ENCODE peak calls at places on chromosome 6, in nine cellular contexts. One of them, this sample, is unnamed.

GRCh38 chr6:43969158-43969981 is 157.9 kb downstream of the MRPL14 start:
- DNase-seq in body of pancreas: no peak
- DNase-seq in uterus: no peak
- DNase-seq in sigmoid colon: no peak
- DNase-seq in breast epithelium: peak; percentile 14
- DNase-seq in esophagus squamous epithelium: no peak
- DNase-seq in GM12878: no peak
- DNase-seq in lower leg skin: no peak
- DNase-seq in Peyer's patch: no peak
- DNase-seq in this sample: no peak

GRCh38 chr6:75505426-75505825 is 11.8 kb upstream of the FILIP1 start:
- DNase-seq in lower leg skin: no peak
- DNase-seq in esophagus squamous epithelium: no peak
- DNase-seq in uterus: no peak
- DNase-seq in breast epithelium: no peak
- DNase-seq in body of pancreas: no peak
- DNase-seq in sigmoid colon: no peak
- DNase-seq in GM12878: no peak
- DNase-seq in Peyer's patch: no peak
- DNase-seq in this sample: no peak

GRCh38 chr6:148426317-148426977 is 83.8 kb downstream of the SASH1 start:
- DNase-seq in GM12878: no peak
- DNase-seq in breast epithelium: no peak
- DNase-seq in esophagus squamous epithelium: no peak
- DNase-seq in sigmoid colon: no peak
- DNase-seq in lower leg skin: no peak
- DNase-seq in body of pancreas: no peak
- DNase-seq in Peyer's patch: no peak
- DNase-seq in uterus: no peak
- DNase-seq in this sample: no peak

GRCh38 chr6:124008689-124009371 is 205.2 kb downstream of the NKAIN2 start:
- DNase-seq in lower leg skin: no peak
- DNase-seq in sigmoid colon: no peak
- DNase-seq in breast epithelium: no peak
- DNase-seq in GM12878: no peak
- DNase-seq in esophagus squamous epithelium: no peak
- DNase-seq in Peyer's patch: no peak
- DNase-seq in body of pancreas: no peak
- DNase-seq in uterus: no peak
- DNase-seq in this sample: no peak

GRCh38 chr6:162845972-162846371 is 118.2 kb downstream of the PACRG start:
- DNase-seq in sigmoid colon: no peak
- DNase-seq in Peyer's patch: no peak
- DNase-seq in uterus: no peak
- DNase-seq in lower leg skin: no peak
- DNase-seq in esophagus squamous epithelium: no peak
- DNase-seq in GM12878: no peak
- DNase-seq in breast epithelium: no peak
- DNase-seq in body of pancreas: no peak
- DNase-seq in this sample: no peak

GRCh38 chr6:15400572-15401004 is 154.7 kb downstream of the JARID2 start:
- DNase-seq in sigmoid colon: peak; percentile 81
- DNase-seq in lower leg skin: peak; percentile 86
- DNase-seq in body of pancreas: peak; percentile 18
- DNase-seq in Peyer's patch: peak; percentile 47
- DNase-seq in breast epithelium: no peak
- DNase-seq in esophagus squamous epithelium: no peak
- DNase-seq in GM12878: no peak
- DNase-seq in uterus: peak; percentile 41
- DNase-seq in this sample: no peak

GRCh38 chr6:144379356-144379755 is 94.2 kb downstream of the UTRN start:
- DNase-seq in uterus: no peak
- DNase-seq in esophagus squamous epithelium: no peak
- DNase-seq in GM12878: no peak
- DNase-seq in body of pancreas: no peak
- DNase-seq in breast epithelium: no peak
- DNase-seq in lower leg skin: no peak
- DNase-seq in sigmoid colon: no peak
- DNase-seq in Peyer's patch: no peak
- DNase-seq in this sample: no peak

GRCh38 chr6:66538548-66539135 is 831.6 kb upstream of the EYS start:
- DNase-seq in sigmoid colon: no peak
- DNase-seq in GM12878: no peak
- DNase-seq in esophagus squamous epithelium: no peak
- DNase-seq in body of pancreas: no peak
- DNase-seq in breast epithelium: no peak
- DNase-seq in uterus: no peak
- DNase-seq in Peyer's patch: no peak
- DNase-seq in lower leg skin: no peak
- DNase-seq in this sample: no peak

GRCh38 chr6:89414215-89414614 is 2.1 kb upstream of the RRAGD start:
- DNase-seq in lower leg skin: no peak
- DNase-seq in sigmoid colon: no peak
- DNase-seq in esophagus squamous epithelium: no peak
- DNase-seq in breast epithelium: no peak
- DNase-seq in Peyer's patch: no peak
- DNase-seq in GM12878: no peak
- DNase-seq in body of pancreas: no peak
- DNase-seq in uterus: no peak
- DNase-seq in this sample: no peak

GRCh38 chr6:30926644-30927043 is 5.3 kb downstream of the SFTA2 start:
- DNase-seq in uterus: no peak
- DNase-seq in sigmoid colon: no peak
- DNase-seq in esophagus squamous epithelium: no peak
- DNase-seq in GM12878: no peak
- DNase-seq in Peyer's patch: no peak
- DNase-seq in body of pancreas: peak; percentile 85
- DNase-seq in lower leg skin: no peak
- DNase-seq in breast epithelium: no peak
- DNase-seq in this sample: no peak

GRCh38 chr6:106051241-106051640 is 34.9 kb upstream of the PRDM1 start:
- DNase-seq in lower leg skin: no peak
- DNase-seq in uterus: no peak
- DNase-seq in esophagus squamous epithelium: no peak
- DNase-seq in body of pancreas: no peak
- DNase-seq in GM12878: no peak
- DNase-seq in breast epithelium: no peak
- DNase-seq in Peyer's patch: no peak
- DNase-seq in sigmoid colon: no peak
- DNase-seq in this sample: no peak

GRCh38 chr6:3230275-3231212 is 3.1 kb upstream of the TUBB2B start:
- DNase-seq in esophagus squamous epithelium: no peak
- DNase-seq in uterus: no peak
- DNase-seq in breast epithelium: no peak
- DNase-seq in lower leg skin: peak; percentile 81
- DNase-seq in body of pancreas: no peak
- DNase-seq in Peyer's patch: no peak
- DNase-seq in sigmoid colon: no peak
- DNase-seq in GM12878: no peak
- DNase-seq in this sample: no peak

GRCh38 chr6:30763618-30764489 is 19.5 kb upstream of the IER3 start:
- DNase-seq in Peyer's patch: no peak
- DNase-seq in body of pancreas: peak; percentile 65
- DNase-seq in sigmoid colon: no peak
- DNase-seq in lower leg skin: no peak
- DNase-seq in breast epithelium: peak; percentile 70
- DNase-seq in esophagus squamous epithelium: no peak
- DNase-seq in uterus: no peak
- DNase-seq in GM12878: peak; percentile 66
- DNase-seq in this sample: no peak

GRCh38 chr6:86825436-86825835 is 111.9 kb upstream of the HTR1E start:
- DNase-seq in body of pancreas: no peak
- DNase-seq in Peyer's patch: no peak
- DNase-seq in GM12878: no peak
- DNase-seq in uterus: no peak
- DNase-seq in breast epithelium: no peak
- DNase-seq in lower leg skin: no peak
- DNase-seq in esophagus squamous epithelium: no peak
- DNase-seq in sigmoid colon: no peak
- DNase-seq in this sample: no peak

GRCh38 chr6:169669889-169670288 is 31.9 kb downstream of the WDR27 start:
- DNase-seq in esophagus squamous epithelium: no peak
- DNase-seq in GM12878: no peak
- DNase-seq in uterus: no peak
- DNase-seq in sigmoid colon: no peak
- DNase-seq in lower leg skin: no peak
- DNase-seq in body of pancreas: no peak
- DNase-seq in breast epithelium: no peak
- DNase-seq in Peyer's patch: no peak
- DNase-seq in this sample: no peak

GRCh38 chr6:97189767-97190166 is 93.2 kb downstream of the MMS22L start:
- DNase-seq in breast epithelium: no peak
- DNase-seq in Peyer's patch: no peak
- DNase-seq in GM12878: no peak
- DNase-seq in lower leg skin: no peak
- DNase-seq in sigmoid colon: no peak
- DNase-seq in body of pancreas: no peak
- DNase-seq in uterus: no peak
- DNase-seq in esophagus squamous epithelium: no peak
- DNase-seq in this sample: no peak

GRCh38 chr6:19697744-19698290 is 139.4 kb upstream of the ID4 start:
- DNase-seq in breast epithelium: no peak
- DNase-seq in sigmoid colon: no peak
- DNase-seq in lower leg skin: no peak
- DNase-seq in body of pancreas: no peak
- DNase-seq in GM12878: no peak
- DNase-seq in Peyer's patch: no peak
- DNase-seq in uterus: no peak
- DNase-seq in esophagus squamous epithelium: no peak
- DNase-seq in this sample: no peak

GRCh38 chr6:152296648-152297376 is 340.4 kb downstream of the SYNE1 start:
- DNase-seq in esophagus squamous epithelium: no peak
- DNase-seq in lower leg skin: no peak
- DNase-seq in uterus: no peak
- DNase-seq in body of pancreas: no peak
- DNase-seq in Peyer's patch: no peak
- DNase-seq in sigmoid colon: no peak
- DNase-seq in breast epithelium: no peak
- DNase-seq in GM12878: no peak
- DNase-seq in this sample: no peak

GRCh38 chr6:11324453-11325023 is 92.1 kb upstream of the NEDD9 start:
- DNase-seq in uterus: no peak
- DNase-seq in esophagus squamous epithelium: no peak
- DNase-seq in lower leg skin: no peak
- DNase-seq in GM12878: peak; percentile 61
- DNase-seq in body of pancreas: no peak
- DNase-seq in Peyer's patch: no peak
- DNase-seq in sigmoid colon: no peak
- DNase-seq in breast epithelium: no peak
- DNase-seq in this sample: no peak

GRCh38 chr6:72245565-72245964 is 359.2 kb downstream of the RIMS1 start:
- DNase-seq in lower leg skin: no peak
- DNase-seq in esophagus squamous epithelium: no peak
- DNase-seq in breast epithelium: no peak
- DNase-seq in body of pancreas: no peak
- DNase-seq in GM12878: no peak
- DNase-seq in Peyer's patch: no peak
- DNase-seq in sigmoid colon: no peak
- DNase-seq in uterus: no peak
- DNase-seq in this sample: no peak

GRCh38 chr6:32940656-32941411 is at the start of gene HLA-DMB:
- DNase-seq in esophagus squamous epithelium: no peak
- DNase-seq in uterus: peak; percentile 59
- DNase-seq in lower leg skin: no peak
- DNase-seq in sigmoid colon: no peak
- DNase-seq in GM12878: peak; percentile 97
- DNase-seq in Peyer's patch: peak; percentile 73
- DNase-seq in breast epithelium: peak; percentile 64
- DNase-seq in body of pancreas: peak; percentile 72
- DNase-seq in this sample: peak; percentile 75
- TF ChIP-seq POLR2A in esophagus squamous epithelium: no peak
- TF ChIP-seq POLR2A in uterus: peak; percentile 23
- TF ChIP-seq POLR2A in lower leg skin: no peak
- TF ChIP-seq POLR2A in sigmoid colon: peak; percentile 19
- TF ChIP-seq POLR2A in GM12878: peak; percentile 71
- TF ChIP-seq POLR2A in Peyer's patch: peak; percentile 41
- TF ChIP-seq POLR2A in breast epithelium: no peak
- TF ChIP-seq POLR2A in body of pancreas: no peak
- TF ChIP-seq POLR2A in this sample: no peak

GRCh38 chr6:109006818-109007217 is 87.8 kb downstream of the SESN1 start:
- DNase-seq in body of pancreas: no peak
- DNase-seq in breast epithelium: no peak
- DNase-seq in uterus: no peak
- DNase-seq in esophagus squamous epithelium: no peak
- DNase-seq in Peyer's patch: no peak
- DNase-seq in lower leg skin: no peak
- DNase-seq in GM12878: no peak
- DNase-seq in sigmoid colon: no peak
- DNase-seq in this sample: no peak
- TF ChIP-seq POLR2A in body of pancreas: no peak
- TF ChIP-seq POLR2A in breast epithelium: no peak
- TF ChIP-seq POLR2A in uterus: no peak
- TF ChIP-seq POLR2A in esophagus squamous epithelium: no peak
- TF ChIP-seq POLR2A in Peyer's patch: no peak
- TF ChIP-seq POLR2A in lower leg skin: no peak
- TF ChIP-seq POLR2A in GM12878: no peak
- TF ChIP-seq POLR2A in sigmoid colon: no peak
- TF ChIP-seq POLR2A in this sample: no peak

DNA sequence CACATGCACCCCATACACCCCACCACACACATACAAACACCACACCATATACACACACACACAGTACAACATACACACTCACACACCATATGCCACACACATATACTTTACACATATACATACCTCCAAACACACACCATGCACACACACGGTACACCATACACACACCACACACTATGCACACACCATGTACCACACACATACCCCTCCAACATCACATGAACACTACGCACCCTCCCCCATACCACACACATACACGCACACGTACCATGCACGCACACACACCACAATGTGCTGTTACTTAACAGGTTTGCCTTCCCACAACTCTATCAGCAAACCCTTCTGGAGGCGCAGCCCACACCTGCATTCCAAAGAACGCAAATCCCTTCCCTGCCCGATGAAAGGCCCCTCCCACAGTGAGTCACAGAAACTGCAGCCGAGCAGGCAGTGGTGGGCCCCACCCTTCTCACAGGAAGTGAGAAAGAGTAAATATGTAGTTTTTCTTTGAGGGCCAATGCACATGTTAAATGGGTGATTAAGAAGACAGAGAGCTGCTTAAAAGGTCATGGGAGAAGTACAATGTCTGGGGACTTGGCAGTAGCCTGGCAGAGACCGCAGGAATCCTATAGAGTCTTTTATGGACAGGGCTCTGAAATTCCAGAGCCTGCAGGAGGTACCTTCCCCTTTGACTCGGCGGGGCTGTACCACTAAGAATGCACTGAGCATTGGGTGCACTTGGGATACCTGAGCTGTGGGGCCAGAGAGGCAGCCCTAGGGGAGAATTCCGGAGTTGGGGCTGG is 34.1 kb upstream of the EZR start:
- DNase-seq in Peyer's patch: peak; percentile 89
- DNase-seq in body of pancreas: peak; percentile 96
- DNase-seq in GM12878: peak; percentile 50
- DNase-seq in lower leg skin: peak; percentile 94
- DNase-seq in uterus: peak; percentile 23
- DNase-seq in esophagus squamous epithelium: peak; percentile 45
- DNase-seq in sigmoid colon: no peak
- DNase-seq in breast epithelium: peak; percentile 87
- DNase-seq in this sample: peak; percentile 97
- TF ChIP-seq POLR2A in Peyer's patch: peak; percentile 92
- TF ChIP-seq POLR2A in body of pancreas: peak; percentile 49
- TF ChIP-seq POLR2A in GM12878: no peak
- TF ChIP-seq POLR2A in lower leg skin: no peak
- TF ChIP-seq POLR2A in uterus: no peak
- TF ChIP-seq POLR2A in esophagus squamous epithelium: no peak
- TF ChIP-seq POLR2A in sigmoid colon: peak; percentile 53
- TF ChIP-seq POLR2A in breast epithelium: no peak
- TF ChIP-seq POLR2A in this sample: no peak

GRCh38 chr6:108565091-108565766 is 4.5 kb downstream of the FOXO3 start:
- DNase-seq in lower leg skin: no peak
- DNase-seq in GM12878: peak; percentile 90
- DNase-seq in breast epithelium: no peak
- DNase-seq in Peyer's patch: peak; percentile 50
- DNase-seq in body of pancreas: no peak
- DNase-seq in esophagus squamous epithelium: no peak
- DNase-seq in uterus: no peak
- DNase-seq in sigmoid colon: no peak
- DNase-seq in this sample: no peak
- TF ChIP-seq POLR2A in lower leg skin: no peak
- TF ChIP-seq POLR2A in GM12878: no peak
- TF ChIP-seq POLR2A in breast epithelium: no peak
- TF ChIP-seq POLR2A in Peyer's patch: no peak
- TF ChIP-seq POLR2A in body of pancreas: no peak
- TF ChIP-seq POLR2A in esophagus squamous epithelium: no peak
- TF ChIP-seq POLR2A in uterus: no peak
- TF ChIP-seq POLR2A in sigmoid colon: no peak
- TF ChIP-seq POLR2A in this sample: no peak

This sample was measured in HCT116.